ENCODE peak calls at places on chromosomes 11 and 22, in eight cellular contexts. One of them, this sample, is unnamed. For H3K4me1, the result is how much of the 10 kb centered on the place peaks cover.

GRCh38 chr22:27748355-27749168 is 53.0 kb downstream of the MN1 start:
- DNase-seq in colonic mucosa: no peak
- DNase-seq in kidney: no peak
- DNase-seq in CD8-positive, alpha-beta T cell: no peak
- DNase-seq in osteoblast: peak
- DNase-seq in tibial artery: no peak
- DNase-seq in fibroblast of lung: peak
- DNase-seq in mammary epithelial cell: peak
- DNase-seq in this sample: no peak

GRCh38 chr11:95698939-95699562 is 90.5 kb downstream of the FAM76B start:
- DNase-seq in tibial artery: no peak
- DNase-seq in osteoblast: no peak
- DNase-seq in mammary epithelial cell: peak
- DNase-seq in fibroblast of lung: peak
- DNase-seq in kidney: no peak
- DNase-seq in CD8-positive, alpha-beta T cell: no peak
- DNase-seq in colonic mucosa: no peak
- DNase-seq in this sample: peak

GRCh38 chr11:29751618-29752017 is 265.2 kb downstream of the KCNA4 start:
- DNase-seq in fibroblast of lung: peak
- DNase-seq in osteoblast: no peak
- DNase-seq in mammary epithelial cell: peak
- DNase-seq in tibial artery: no peak
- DNase-seq in kidney: no peak
- DNase-seq in CD8-positive, alpha-beta T cell: no peak
- DNase-seq in colonic mucosa: no peak
- DNase-seq in this sample: no peak

GRCh38 chr11:61290905-61291690 is 4.0 kb downstream of the VWCE start:
- DNase-seq in colonic mucosa: no peak
- DNase-seq in tibial artery: no peak
- DNase-seq in kidney: no peak
- DNase-seq in mammary epithelial cell: no peak
- DNase-seq in osteoblast: peak
- DNase-seq in CD8-positive, alpha-beta T cell: no peak
- DNase-seq in fibroblast of lung: no peak
- DNase-seq in this sample: no peak

GRCh38 chr11:22343411-22344032 is 5.3 kb downstream of the SLC17A6 start:
- DNase-seq in colonic mucosa: no peak
- DNase-seq in tibial artery: no peak
- DNase-seq in osteoblast: no peak
- DNase-seq in CD8-positive, alpha-beta T cell: no peak
- DNase-seq in mammary epithelial cell: no peak
- DNase-seq in kidney: peak
- DNase-seq in fibroblast of lung: no peak
- DNase-seq in this sample: no peak

GRCh38 chr11:20070459-20070858 is 89.8 kb downstream of the DBX1 start:
- DNase-seq in colonic mucosa: no peak
- DNase-seq in kidney: no peak
- DNase-seq in fibroblast of lung: peak
- DNase-seq in CD8-positive, alpha-beta T cell: no peak
- DNase-seq in osteoblast: no peak
- DNase-seq in mammary epithelial cell: no peak
- DNase-seq in tibial artery: no peak
- DNase-seq in this sample: no peak

GRCh38 chr11:123483058-123483457 is 53.0 kb downstream of the GRAMD1B start:
- DNase-seq in mammary epithelial cell: peak
- DNase-seq in osteoblast: no peak
- DNase-seq in tibial artery: no peak
- DNase-seq in fibroblast of lung: peak
- DNase-seq in kidney: no peak
- DNase-seq in CD8-positive, alpha-beta T cell: no peak
- DNase-seq in colonic mucosa: no peak
- DNase-seq in this sample: no peak

GRCh38 chr11:97607301-97608000 is 1217.6 kb downstream of the JRKL start:
- DNase-seq in tibial artery: no peak
- DNase-seq in colonic mucosa: no peak
- DNase-seq in fibroblast of lung: peak
- DNase-seq in osteoblast: no peak
- DNase-seq in CD8-positive, alpha-beta T cell: no peak
- DNase-seq in mammary epithelial cell: no peak
- DNase-seq in kidney: no peak
- DNase-seq in this sample: no peak

GRCh38 chr22:40603088-40603605 is 33.4 kb downstream of the MRTFA start:
- DNase-seq in kidney: no peak
- DNase-seq in osteoblast: peak
- DNase-seq in tibial artery: no peak
- DNase-seq in mammary epithelial cell: peak
- DNase-seq in colonic mucosa: no peak
- DNase-seq in CD8-positive, alpha-beta T cell: no peak
- DNase-seq in fibroblast of lung: peak
- DNase-seq in this sample: no peak

GRCh38 chr11:101476186-101476585 is 107.6 kb downstream of the TRPC6 start:
- DNase-seq in colonic mucosa: no peak
- DNase-seq in mammary epithelial cell: no peak
- DNase-seq in fibroblast of lung: no peak
- DNase-seq in CD8-positive, alpha-beta T cell: no peak
- DNase-seq in kidney: no peak
- DNase-seq in tibial artery: no peak
- DNase-seq in osteoblast: no peak
- DNase-seq in this sample: no peak

GRCh38 chr11:124865902-124866851 is 945 bp downstream of the ROBO3 start:
- DNase-seq in osteoblast: peak
- DNase-seq in mammary epithelial cell: no peak
- DNase-seq in fibroblast of lung: peak
- DNase-seq in CD8-positive, alpha-beta T cell: peak
- DNase-seq in colonic mucosa: peak
- DNase-seq in kidney: peak
- DNase-seq in tibial artery: no peak
- DNase-seq in this sample: no peak

GRCh38 chr22:48338793-48339705 is 1488.6 kb downstream of the BRD1 start:
- DNase-seq in kidney: peak
- DNase-seq in tibial artery: no peak
- DNase-seq in colonic mucosa: no peak
- DNase-seq in CD8-positive, alpha-beta T cell: no peak
- DNase-seq in fibroblast of lung: no peak
- DNase-seq in osteoblast: peak
- DNase-seq in mammary epithelial cell: no peak
- DNase-seq in this sample: no peak

GRCh38 chr11:113198907-113199660 is 115.3 kb upstream of the TTC12 start:
- DNase-seq in fibroblast of lung: no peak
- DNase-seq in colonic mucosa: no peak
- DNase-seq in kidney: no peak
- DNase-seq in osteoblast: no peak
- DNase-seq in mammary epithelial cell: no peak
- DNase-seq in CD8-positive, alpha-beta T cell: no peak
- DNase-seq in tibial artery: no peak
- DNase-seq in this sample: no peak

GRCh38 chr22:40415531-40416266 is 45.3 kb downstream of the SGSM3 start:
- DNase-seq in mammary epithelial cell: no peak
- DNase-seq in osteoblast: peak
- DNase-seq in CD8-positive, alpha-beta T cell: no peak
- DNase-seq in tibial artery: no peak
- DNase-seq in fibroblast of lung: no peak
- DNase-seq in kidney: peak
- DNase-seq in colonic mucosa: no peak
- DNase-seq in this sample: no peak

GRCh38 chr11:92225563-92226308 is 1.1 kb downstream of the FAT3 start:
- DNase-seq in colonic mucosa: peak
- DNase-seq in CD8-positive, alpha-beta T cell: no peak
- DNase-seq in fibroblast of lung: no peak
- DNase-seq in kidney: peak
- DNase-seq in tibial artery: peak
- DNase-seq in mammary epithelial cell: peak
- DNase-seq in osteoblast: peak
- DNase-seq in this sample: no peak

DNA sequence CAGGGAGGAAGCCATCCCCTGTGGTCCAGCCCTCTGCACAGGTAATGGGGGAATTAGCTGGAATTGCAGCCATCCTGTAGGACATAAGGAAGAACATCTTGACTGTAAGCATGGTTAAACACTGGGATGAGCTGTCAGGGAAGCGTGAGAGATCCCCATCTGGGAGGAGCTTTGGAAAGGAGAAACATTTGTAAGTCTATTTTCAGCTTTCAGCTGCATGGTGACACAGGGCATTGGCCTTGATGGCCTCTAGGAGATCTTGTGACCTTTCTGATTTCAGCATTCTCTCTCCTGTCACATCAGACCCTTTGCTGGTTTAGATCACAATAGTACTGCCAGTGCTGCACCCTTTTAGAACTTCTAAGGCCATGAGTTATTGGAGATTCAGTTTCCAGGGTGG is 47.1 kb downstream of the BCR start:
- DNase-seq in kidney: no peak
- DNase-seq in CD8-positive, alpha-beta T cell: no peak
- DNase-seq in colonic mucosa: no peak
- DNase-seq in fibroblast of lung: no peak
- DNase-seq in tibial artery: no peak
- DNase-seq in mammary epithelial cell: no peak
- DNase-seq in osteoblast: no peak
- DNase-seq in this sample: no peak
- H3K4me1 ChIP-seq in kidney: under half
- H3K4me1 ChIP-seq in CD8-positive, alpha-beta T cell: half or more
- H3K4me1 ChIP-seq in colonic mucosa: under half
- H3K4me1 ChIP-seq in fibroblast of lung: under half
- H3K4me1 ChIP-seq in tibial artery: under half
- H3K4me1 ChIP-seq in mammary epithelial cell: under half
- H3K4me1 ChIP-seq in osteoblast: under half
- H3K4me1 ChIP-seq in this sample: under half

GRCh38 chr11:65386307-65387081 is at the start of gene FRMD8:
- DNase-seq in CD8-positive, alpha-beta T cell: peak
- DNase-seq in osteoblast: peak
- DNase-seq in tibial artery: peak
- DNase-seq in kidney: peak
- DNase-seq in mammary epithelial cell: peak
- DNase-seq in colonic mucosa: peak
- DNase-seq in fibroblast of lung: peak
- DNase-seq in this sample: peak

GRCh38 chr11:65382036-65382803 is at the start of gene SLC25A45:
- DNase-seq in osteoblast: peak
- DNase-seq in fibroblast of lung: peak
- DNase-seq in CD8-positive, alpha-beta T cell: peak
- DNase-seq in colonic mucosa: peak
- DNase-seq in tibial artery: peak
- DNase-seq in mammary epithelial cell: peak
- DNase-seq in kidney: peak
- DNase-seq in this sample: peak

GRCh38 chr11:65383778-65384177 is 1.3 kb upstream of the SLC25A45 start:
- DNase-seq in fibroblast of lung: no peak
- DNase-seq in colonic mucosa: no peak
- DNase-seq in mammary epithelial cell: no peak
- DNase-seq in osteoblast: no peak
- DNase-seq in CD8-positive, alpha-beta T cell: no peak
- DNase-seq in kidney: no peak
- DNase-seq in tibial artery: no peak
- DNase-seq in this sample: no peak

GRCh38 chr11:65382804-65383368 is 440 bp upstream of the SLC25A45 start:
- DNase-seq in CD8-positive, alpha-beta T cell: no peak
- DNase-seq in kidney: peak
- DNase-seq in mammary epithelial cell: no peak
- DNase-seq in tibial artery: no peak
- DNase-seq in osteoblast: peak
- DNase-seq in colonic mucosa: peak
- DNase-seq in fibroblast of lung: no peak
- DNase-seq in this sample: no peak

GRCh38 chr11:65384301-65384889 is 1.9 kb upstream of the SLC25A45 start:
- DNase-seq in mammary epithelial cell: peak
- DNase-seq in tibial artery: no peak
- DNase-seq in osteoblast: peak
- DNase-seq in CD8-positive, alpha-beta T cell: peak
- DNase-seq in colonic mucosa: no peak
- DNase-seq in fibroblast of lung: peak
- DNase-seq in kidney: no peak
- DNase-seq in this sample: no peak
- H3K27ac ChIP-seq in mammary epithelial cell: no peak
- H3K27ac ChIP-seq in tibial artery: peak
- H3K27ac ChIP-seq in osteoblast: peak
- H3K27ac ChIP-seq in CD8-positive, alpha-beta T cell: peak
- H3K27ac ChIP-seq in colonic mucosa: peak
- H3K27ac ChIP-seq in fibroblast of lung: peak
- H3K27ac ChIP-seq in kidney: peak
- H3K27ac ChIP-seq in this sample: peak

DNA sequence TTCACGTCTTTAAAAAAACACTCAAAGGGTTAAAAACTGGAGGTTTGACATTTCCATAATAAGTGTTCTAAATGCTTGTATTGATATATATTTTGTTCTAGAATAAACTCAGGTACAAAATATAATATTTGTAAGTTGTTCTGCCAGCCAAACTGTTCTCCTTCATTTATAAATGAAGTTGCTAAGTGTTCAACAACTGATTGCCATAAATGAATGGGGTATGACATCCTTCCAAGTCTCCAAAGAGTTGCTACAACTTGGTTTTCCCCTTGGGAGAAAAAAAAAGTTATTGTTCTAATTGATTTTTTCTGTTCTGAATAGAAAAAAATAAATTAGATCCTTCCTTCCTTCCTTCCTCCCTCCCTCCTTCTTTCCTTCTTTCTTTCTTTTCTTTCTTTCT is 65.4 kb upstream of the BLID start:
- DNase-seq in colonic mucosa: no peak
- DNase-seq in tibial artery: no peak
- DNase-seq in CD8-positive, alpha-beta T cell: no peak
- DNase-seq in kidney: no peak
- DNase-seq in mammary epithelial cell: no peak
- DNase-seq in osteoblast: no peak
- DNase-seq in fibroblast of lung: no peak
- DNase-seq in this sample: no peak
- H3K4me1 ChIP-seq in colonic mucosa: under half
- H3K4me1 ChIP-seq in tibial artery: under half
- H3K4me1 ChIP-seq in CD8-positive, alpha-beta T cell: under half
- H3K4me1 ChIP-seq in kidney: under half
- H3K4me1 ChIP-seq in mammary epithelial cell: under half
- H3K4me1 ChIP-seq in osteoblast: half or more
- H3K4me1 ChIP-seq in fibroblast of lung: under half
- H3K4me1 ChIP-seq in this sample: under half

GRCh38 chr11:74644084-74644483 is 51.7 kb downstream of the POLD3 start:
- DNase-seq in mammary epithelial cell: no peak
- DNase-seq in tibial artery: no peak
- DNase-seq in fibroblast of lung: no peak
- DNase-seq in colonic mucosa: no peak
- DNase-seq in CD8-positive, alpha-beta T cell: no peak
- DNase-seq in kidney: no peak
- DNase-seq in osteoblast: no peak
- DNase-seq in this sample: no peak

GRCh38 chr11:74647831-74648230 is 55.4 kb downstream of the POLD3 start:
- DNase-seq in fibroblast of lung: no peak
- DNase-seq in colonic mucosa: no peak
- DNase-seq in tibial artery: no peak
- DNase-seq in osteoblast: no peak
- DNase-seq in kidney: no peak
- DNase-seq in mammary epithelial cell: no peak
- DNase-seq in CD8-positive, alpha-beta T cell: no peak
- DNase-seq in this sample: no peak

GRCh38 chr11:74647404-74647803 is 55.0 kb downstream of the POLD3 start:
- DNase-seq in fibroblast of lung: peak
- DNase-seq in tibial artery: no peak
- DNase-seq in mammary epithelial cell: no peak
- DNase-seq in colonic mucosa: no peak
- DNase-seq in kidney: no peak
- DNase-seq in CD8-positive, alpha-beta T cell: no peak
- DNase-seq in osteoblast: no peak
- DNase-seq in this sample: no peak

GRCh38 chr11:74646964-74647363 is 54.6 kb downstream of the POLD3 start:
- DNase-seq in tibial artery: no peak
- DNase-seq in osteoblast: no peak
- DNase-seq in fibroblast of lung: no peak
- DNase-seq in CD8-positive, alpha-beta T cell: no peak
- DNase-seq in mammary epithelial cell: no peak
- DNase-seq in kidney: no peak
- DNase-seq in colonic mucosa: no peak
- DNase-seq in this sample: no peak

GRCh38 chr11:74646215-74646614 is 53.8 kb downstream of the POLD3 start:
- DNase-seq in tibial artery: no peak
- DNase-seq in osteoblast: no peak
- DNase-seq in mammary epithelial cell: no peak
- DNase-seq in CD8-positive, alpha-beta T cell: no peak
- DNase-seq in fibroblast of lung: no peak
- DNase-seq in colonic mucosa: no peak
- DNase-seq in kidney: no peak
- DNase-seq in this sample: no peak
- H3K27ac ChIP-seq in tibial artery: no peak
- H3K27ac ChIP-seq in osteoblast: no peak
- H3K27ac ChIP-seq in mammary epithelial cell: no peak
- H3K27ac ChIP-seq in CD8-positive, alpha-beta T cell: no peak
- H3K27ac ChIP-seq in fibroblast of lung: no peak
- H3K27ac ChIP-seq in colonic mucosa: peak
- H3K27ac ChIP-seq in kidney: no peak
- H3K27ac ChIP-seq in this sample: no peak